ENCODE peak calls at places on chromosomes 1 and 21, in seven cellular contexts. G, U, S, M, D, B and F are unnamed samples.

GRCh38 chr1:224189561-224189960 is 6.5 kb downstream of the DEGS1 start:
- DNase-seq in G (no peak), U (no peak), D (no peak), B (no peak), M (no peak), S (no peak), F (no peak)

GRCh38 chr21:45393833-45394638 is 10.9 kb upstream of the COL18A1 start:
- DNase-seq in D (no peak), B (no peak), G (no peak), M (no peak), U (no peak), S (no peak), F (no peak)

GRCh38 chr1:39713557-39713956 is 22.3 kb upstream of the HPCAL4 start:
- DNase-seq in U (no peak), D (no peak), S (peak), B (no peak), G (no peak), M (no peak), F (no peak)

GRCh38 chr1:165851034-165851658 is 23.7 kb downstream of the UCK2 start:
- DNase-seq in S (peak), B (no peak), M (peak), U (no peak), G (no peak), D (no peak), F (no peak)

GRCh38 chr1:40264354-40264781 is 6.3 kb downstream of the ZMPSTE24 start:
- DNase-seq in B (no peak), U (no peak), M (no peak), D (no peak), S (no peak), G (no peak), F (no peak)

GRCh38 chr21:43585924-43586411 is 73.3 kb downstream of the HSF2BP start:
- DNase-seq in U (no peak), M (no peak), B (no peak), S (no peak), G (no peak), D (peak), F (no peak)

GRCh38 chr1:159163609-159164008 is 7.8 kb upstream of the CADM3 start:
- DNase-seq in D (no peak), S (peak), B (no peak), M (no peak), U (no peak), G (no peak), F (no peak)

GRCh38 chr1:78004719-78005346 is at the start of gene DNAJB4:
- DNase-seq in U (no peak), M (peak), D (peak), G (no peak), B (peak), S (peak), F (peak)

GRCh38 chr1:3319874-3320245 is 134.6 kb upstream of the ARHGEF16 start:
- DNase-seq in D (peak), G (no peak), S (peak), M (peak), B (no peak), U (peak), F (no peak)

GRCh38 chr21:37458669-37459276 is 92.2 kb downstream of the DYRK1A start:
- DNase-seq in U (no peak), B (no peak), S (peak), D (no peak), M (no peak), G (no peak), F (no peak)

GRCh38 chr1:5430911-5431310 is 561.3 kb downstream of the NPHP4 start:
- DNase-seq in B (no peak), U (no peak), D (no peak), G (no peak), S (peak), M (no peak), F (no peak)

GRCh38 chr1:216596298-216596947 is 126.8 kb downstream of the ESRRG start:
- DNase-seq in S (peak), D (no peak), B (no peak), M (no peak), U (no peak), G (no peak), F (no peak)

GRCh38 chr1:1351511-1352427 is 2.6 kb upstream of the DVL1 start:
- DNase-seq in D (no peak), G (no peak), S (no peak), B (no peak), M (no peak), U (no peak), F (no peak)

GRCh38 chr1:209095627-209096595 is 487.6 kb upstream of the CAMK1G start:
- DNase-seq in D (peak), U (no peak), M (no peak), S (peak), G (no peak), B (no peak), F (no peak)

GRCh38 chr1:64505232-64505943 is 35.5 kb downstream of the CACHD1 start:
- DNase-seq in M (no peak), B (no peak), D (peak), U (peak), G (peak), S (peak), F (no peak)

GRCh38 chr1:19010995-19011696 is 54.7 kb upstream of the IFFO2 start:
- DNase-seq in U (no peak), B (peak), S (no peak), M (peak), D (peak), G (no peak), F (no peak)

GRCh38 chr1:185608166-185608565 is 126.0 kb upstream of the HMCN1 start:
- DNase-seq in S (no peak), B (no peak), D (no peak), G (no peak), M (no peak), U (no peak), F (no peak)

GRCh38 chr1:59393211-59394180 is 96.6 kb downstream of the FGGY start:
- DNase-seq in M (no peak), U (no peak), G (no peak), B (no peak), S (peak), D (no peak), F (peak)

GRCh38 chr21:45594721-45595489 is 48.6 kb upstream of the PCBP3 start:
- DNase-seq in S (no peak), M (no peak), D (no peak), B (no peak), U (no peak), G (no peak), F (no peak)

GRCh38 chr1:245877976-245878375 is 629.1 kb downstream of the SMYD3 start:
- DNase-seq in B (no peak), M (no peak), S (no peak), U (no peak), D (no peak), G (no peak), F (no peak)